ENCODE peak calls at places on chromosomes 11 and 22, in six cellular contexts. I is PC-9, E is AG04450, Z is kidney, V is right lobe of liver, U is left ventricle myocardium inferior. O is an unnamed sample.
A peak's percentile ranks its signal among the peaks of the same experiment; 100 is the strongest.

GRCh38 chr22:42399315-42400271 is 32.6 kb downstream of the NFAM1 start:
- DNase-seq in I (no peak), E (no peak), Z (peak; percentile 90), V (no peak), U (peak; percentile 27), O (peak; percentile 64)

GRCh38 chr22:23383491-23384450 is 196.3 kb downstream of the IGLL1 start:
- DNase-seq in I (no peak), E (no peak), Z (peak; percentile 77), V (no peak), U (no peak), O (peak; percentile 33)

GRCh38 chr11:44145011-44145777 is 49.7 kb downstream of the EXT2 start:
- DNase-seq in I (no peak), E (no peak), Z (no peak), V (no peak), U (no peak), O (no peak)

GRCh38 chr11:47184711-47185304 is 1.4 kb downstream of the PACSIN3 start:
- DNase-seq in I (no peak), E (no peak), Z (no peak), V (peak; percentile 95), U (peak; percentile 44), O (peak; percentile 64)

GRCh38 chr22:33104192-33104591 is 46.0 kb upstream of the SYN3 start:
- DNase-seq in I (no peak), E (no peak), Z (no peak), V (no peak), U (no peak), O (no peak)

GRCh38 chr11:18617688-18618340 is 16.3 kb downstream of the SPTY2D1 start:
- DNase-seq in I (no peak), E (no peak), Z (no peak), V (no peak), U (no peak), O (no peak)

GRCh38 chr11:17649696-17650600 is 69.4 kb upstream of the MYOD1 start:
- DNase-seq in I (no peak), E (no peak), Z (no peak), V (no peak), U (no peak), O (no peak)

GRCh38 chr11:36011574-36011973 is 67.7 kb downstream of the LDLRAD3 start:
- DNase-seq in I (no peak), E (no peak), Z (no peak), V (no peak), U (no peak), O (no peak)

GRCh38 chr11:19419021-19419750 is 178.4 kb upstream of the E2F8 start:
- DNase-seq in I (peak; percentile 67), E (peak; percentile 76), Z (no peak), V (no peak), U (no peak), O (no peak)

GRCh38 chr11:101880208-101880607 is 34.6 kb upstream of the CEP126 start:
- DNase-seq in I (no peak), E (no peak), Z (no peak), V (no peak), U (no peak), O (no peak)

GRCh38 chr11:64853709-64854108 is 9.3 kb upstream of the CDC42BPG start:
- DNase-seq in I (no peak), E (no peak), Z (no peak), V (no peak), U (no peak), O (no peak)

GRCh38 chr11:47233989-47234668 is 14.5 kb downstream of the ACP2 start:
- DNase-seq in I (no peak), E (no peak), Z (no peak), V (no peak), U (peak; percentile 33), O (no peak)

GRCh38 chr11:101444851-101445250 is 139.0 kb downstream of the TRPC6 start:
- DNase-seq in I (no peak), E (no peak), Z (no peak), V (no peak), U (no peak), O (no peak)

GRCh38 chr11:19268901-19269300 is 28.2 kb upstream of the E2F8 start:
- DNase-seq in I (no peak), E (no peak), Z (no peak), V (no peak), U (no peak), O (no peak)

GRCh38 chr22:18076060-18076497 is 1.7 kb upstream of the PEX26 start:
- DNase-seq in I (peak; percentile 52), E (peak; percentile 80), Z (peak; percentile 66), V (peak; percentile 83), U (no peak), O (peak; percentile 51)

GRCh38 chr11:36257351-36257750 is 31.9 kb downstream of the COMMD9 start:
- DNase-seq in I (peak; percentile 41), E (no peak), Z (no peak), V (no peak), U (no peak), O (no peak)

GRCh38 chr11:123479048-123479837 is 49.2 kb downstream of the GRAMD1B start:
- DNase-seq in I (no peak), E (no peak), Z (no peak), V (no peak), U (no peak), O (no peak)

GRCh38 chr11:3163241-3163981 is 1.7 kb downstream of the OSBPL5 start:
- DNase-seq in I (no peak), E (no peak), Z (peak; percentile 65), V (no peak), U (peak; percentile 16), O (peak; percentile 25)

GRCh38 chr11:79321282-79321681 is 119.5 kb downstream of the TENM4 start:
- DNase-seq in I (no peak), E (peak; percentile 16), Z (no peak), V (no peak), U (no peak), O (no peak)

GRCh38 chr11:132347156-132348090 is 977.0 kb downstream of the NTM start:
- DNase-seq in I (no peak), E (no peak), Z (no peak), V (no peak), U (no peak), O (no peak)

GRCh38 chr22:19713650-19714319 is 518 bp upstream of the SEPTIN5 start:
- DNase-seq in I (no peak), E (no peak), Z (no peak), V (no peak), U (peak; percentile 12), O (peak; percentile 85)

GRCh38 chr22:19713228-19713627 is 1.1 kb upstream of the SEPTIN5 start:
- DNase-seq in I (no peak), E (no peak), Z (no peak), V (no peak), U (no peak), O (no peak)

GRCh38 chr22:19716041-19716828 is 1.9 kb downstream of the SEPTIN5 start:
- DNase-seq in I (no peak), E (no peak), Z (no peak), V (no peak), U (peak; percentile 6), O (no peak)

GRCh38 chr22:19715286-19715939 is 1.1 kb downstream of the SEPTIN5 start:
- DNase-seq in I (no peak), E (no peak), Z (no peak), V (no peak), U (peak; percentile 13), O (peak; percentile 71)

GRCh38 chr22:19714320-19715252 is at the start of gene SEPTIN5:
- DNase-seq in I (no peak), E (no peak), Z (no peak), V (no peak), U (no peak), O (peak; percentile 82)
- H3K27ac ChIP-seq in I (no peak within 1 kb of the TSS), E (no peak within 1 kb of the TSS), Z (no peak within 1 kb of the TSS), V (no peak within 1 kb of the TSS), U (peak within 1 kb of the TSS; percentile 40), O (no peak within 1 kb of the TSS)

GRCh38 chr22:37218399-37218770 is 6.1 kb upstream of the SSTR3 start:
- DNase-seq in I (no peak), E (no peak), Z (no peak), V (no peak), U (no peak), O (no peak)
- H3K4me3 ChIP-seq in I (no peak overlapping the region), E (no peak overlapping the region), Z (no peak overlapping the region), V (no peak overlapping the region), U (no peak overlapping the region), O (no peak overlapping the region)

DNA sequence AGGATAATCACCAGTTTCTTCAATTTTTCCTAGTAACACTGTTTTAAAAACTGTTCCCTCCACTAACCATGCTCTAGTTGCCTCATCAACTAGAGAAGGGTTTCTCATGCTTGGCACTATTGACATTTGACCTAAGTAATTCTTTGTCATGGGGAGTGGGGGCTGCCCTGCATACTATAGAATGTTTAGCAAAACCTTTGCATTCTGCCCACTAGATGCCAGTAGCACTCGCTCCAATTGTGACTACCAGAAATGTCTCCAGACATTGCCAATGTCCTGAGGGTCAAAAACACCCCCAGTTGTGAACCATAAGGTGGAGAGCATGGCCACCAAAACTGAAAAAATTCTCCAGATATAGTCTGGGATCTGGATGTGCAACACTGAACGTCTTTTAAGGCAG is 27.6 kb upstream of the BMAL1 start:
- DNase-seq in I (no peak), E (no peak), Z (no peak), V (no peak), U (no peak), O (no peak)
- TF ChIP-seq CTCF in I (peak; percentile 24), E (peak; percentile 28), Z (no peak), V (no peak), U (peak; percentile 34), O (no peak)

GRCh38 chr11:133705873-133706272 is 139.4 kb downstream of the SPATA19 start:
- DNase-seq in I (no peak), E (no peak), Z (no peak), V (no peak), U (no peak), O (no peak)
- H3K27ac ChIP-seq in I (no peak overlapping the region), E (no peak overlapping the region), Z (no peak overlapping the region), V (no peak overlapping the region), U (no peak overlapping the region), O (no peak overlapping the region)